ENCODE peak calls at places on chromosomes 13 and 19, in four cellular contexts. O, Y, W and U are unnamed samples.

GRCh38 chr19:17681505-17682125 is 6.5 kb downstream of the UNC13A start:
- DNase-seq in O (peak; percentile 12), Y (no peak), W (no peak), U (peak; percentile 47)

GRCh38 chr19:44992336-44993163 is 8.7 kb upstream of the RELB start:
- DNase-seq in O (no peak), Y (no peak), W (no peak), U (no peak)

GRCh38 chr19:5157186-5157585 is 183.4 kb downstream of the PTPRS start:
- DNase-seq in O (no peak), Y (no peak), W (no peak), U (no peak)

GRCh38 chr13:44629465-44630183 is 53.5 kb upstream of the TSC22D1 start:
- DNase-seq in O (no peak), Y (no peak), W (no peak), U (no peak)

GRCh38 chr19:52237771-52238400 is 31.5 kb upstream of the ZNF766 start:
- DNase-seq in O (peak; percentile 47), Y (peak; percentile 35), W (peak; percentile 36), U (peak; percentile 66)

GRCh38 chr13:36412736-36413135 is 19.6 kb upstream of the CCNA1 start:
- DNase-seq in O (no peak), Y (no peak), W (no peak), U (no peak)

GRCh38 chr13:73738626-73739025 is 395.6 kb downstream of the KLF12 start:
- DNase-seq in O (no peak), Y (no peak), W (no peak), U (no peak)

GRCh38 chr13:107867701-107868661 is 347.4 kb downstream of the LIG4 start:
- DNase-seq in O (no peak), Y (no peak), W (no peak), U (peak; percentile 20)

GRCh38 chr13:71864094-71864980 is 2.7 kb downstream of the DACH1 start:
- DNase-seq in O (no peak), Y (no peak), W (no peak), U (peak; percentile 18)

GRCh38 chr13:24631922-24632321 is 48.3 kb upstream of the ATP12A start:
- DNase-seq in O (no peak), Y (no peak), W (no peak), U (no peak)

GRCh38 chr13:46665630-46666482 is 112.9 kb downstream of the LRCH1 start:
- DNase-seq in O (peak; percentile 36), Y (peak; percentile 34), W (no peak), U (no peak)

GRCh38 chr19:39995794-39996193 is 1.1 kb upstream of the ZNF546 start:
- DNase-seq in O (no peak), Y (no peak), W (no peak), U (no peak)

GRCh38 chr19:292281-292884 is 1.2 kb upstream of the PLPP2 start:
- DNase-seq in O (no peak), Y (no peak), W (no peak), U (no peak)

GRCh38 chr19:39514840-39515550 is at the start of gene SELENOV:
- DNase-seq in O (no peak), Y (no peak), W (no peak), U (no peak)

GRCh38 chr19:17103177-17103576 is 27.6 kb downstream of the MYO9B start:
- DNase-seq in O (peak; percentile 9), Y (no peak), W (no peak), U (peak; percentile 32)

GRCh38 chr19:13118424-13119193 is 545 bp downstream of the NACC1 start:
- DNase-seq in O (peak; percentile 15), Y (no peak), W (no peak), U (peak; percentile 60)

GRCh38 chr19:2084993-2085720 is 11.0 kb downstream of the MOB3A start:
- DNase-seq in O (no peak), Y (no peak), W (peak; percentile 87), U (peak; percentile 95)

GRCh38 chr13:106173346-106173745 is 362.1 kb downstream of the EFNB2 start:
- DNase-seq in O (no peak), Y (no peak), W (no peak), U (no peak)

GRCh38 chr19:11458236-11458900 is 22.5 kb downstream of the ELAVL3 start:
- DNase-seq in O (no peak), Y (no peak), W (no peak), U (no peak)

GRCh38 chr19:56120371-56121179 is 520 bp downstream of the ZNF787 start:
- DNase-seq in O (peak; percentile 73), Y (peak; percentile 75), W (peak; percentile 68), U (peak; percentile 83)

GRCh38 chr19:5048727-5049553 is 80.0 kb downstream of the KDM4B start:
- DNase-seq in O (no peak), Y (no peak), W (no peak), U (no peak)

GRCh38 chr13:72383646-72384045 is 343.8 kb downstream of the MZT1 start:
- DNase-seq in O (no peak), Y (no peak), W (no peak), U (no peak)

GRCh38 chr19:6720369-6721112 is at the start of gene C3:
- DNase-seq in O (no peak), Y (no peak), W (no peak), U (no peak)

GRCh38 chr13:49840667-49841066 is 48.2 kb upstream of the KPNA3 start:
- DNase-seq in O (no peak), Y (no peak), W (no peak), U (no peak)

GRCh38 chr13:62931901-62932883 is 1516.5 kb upstream of the PCDH20 start:
- DNase-seq in O (no peak), Y (no peak), W (no peak), U (no peak)

GRCh38 chr13:104530741-104531140 is 1464.5 kb upstream of the SLC10A2 start:
- DNase-seq in O (no peak), Y (no peak), W (no peak), U (no peak)

GRCh38 chr19:45115809-45116615 is 23.0 kb downstream of the PPP1R37 start:
- DNase-seq in O (no peak), Y (peak; percentile 74), W (no peak), U (no peak)